ENCODE peak calls at places on chromosomes 13 and 19, in eight cellular contexts. Y, L, X, F, K, E, A and J are unnamed samples.
A peak's percentile ranks its signal among the peaks of the same experiment; 100 is the strongest.

GRCh38 chr13:50208826-50209335 is 193.6 kb downstream of the KCNRG start:
- DNase-seq in Y (peak; percentile 98), L (peak; percentile 84), X (peak; percentile 77), F (no peak), K (no peak), E (no peak), A (peak; percentile 93), J (peak; percentile 100)

GRCh38 chr13:46489586-46490023 is 63.4 kb upstream of the LRCH1 start:
- DNase-seq in Y (peak; percentile 67), L (no peak), X (no peak), F (no peak), K (no peak), E (no peak), A (no peak), J (no peak)

GRCh38 chr19:4911314-4911713 is 2.0 kb downstream of the UHRF1 start:
- DNase-seq in Y (peak; percentile 14), L (no peak), X (no peak), F (no peak), K (peak; percentile 6), E (no peak), A (no peak), J (no peak)

GRCh38 chr19:13838943-13839192 is 38.1 kb upstream of the NANOS3 start:
- DNase-seq in Y (no peak), L (peak; percentile 86), X (peak; percentile 97), F (no peak), K (no peak), E (peak; percentile 61), A (no peak), J (peak; percentile 96)

GRCh38 chr13:100234006-100234405 is 145.1 kb downstream of the PCCA start:
- DNase-seq in Y (no peak), L (no peak), X (no peak), F (no peak), K (no peak), E (no peak), A (no peak), J (peak; percentile 69)

GRCh38 chr19:34990578-34991192 is 9.4 kb upstream of the GRAMD1A start:
- DNase-seq in Y (no peak), L (no peak), X (peak; percentile 43), F (no peak), K (no peak), E (no peak), A (no peak), J (no peak)

GRCh38 chr19:41449079-41449864 is 6.3 kb downstream of the ERICH4 start:
- DNase-seq in Y (peak; percentile 60), L (peak; percentile 92), X (peak; percentile 88), F (peak; percentile 71), K (peak; percentile 55), E (peak; percentile 72), A (peak; percentile 68), J (peak; percentile 72)

GRCh38 chr13:80524447-80525215 is 183.7 kb upstream of the SPRY2 start:
- DNase-seq in Y (peak; percentile 53), L (peak; percentile 16), X (no peak), F (no peak), K (no peak), E (no peak), A (no peak), J (no peak)

GRCh38 chr13:33678084-33678483 is 139.9 kb upstream of the RFC3 start:
- DNase-seq in Y (no peak), L (peak; percentile 26), X (no peak), F (no peak), K (no peak), E (no peak), A (no peak), J (no peak)

GRCh38 chr19:32977269-32977668 is 5.2 kb downstream of the FAAP24 start:
- DNase-seq in Y (no peak), L (no peak), X (no peak), F (no peak), K (no peak), E (no peak), A (peak; percentile 66), J (peak; percentile 43)

GRCh38 chr19:8615813-8616596 is 5.5 kb upstream of the ADAMTS10 start:
- DNase-seq in Y (peak; percentile 73), L (peak; percentile 72), X (no peak), F (peak; percentile 29), K (peak; percentile 54), E (peak; percentile 25), A (peak; percentile 81), J (peak; percentile 90)

GRCh38 chr19:10430505-10431253 is 10.3 kb downstream of the PDE4A start:
- DNase-seq in Y (no peak), L (peak; percentile 90), X (peak; percentile 88), F (peak; percentile 63), K (no peak), E (no peak), A (no peak), J (peak; percentile 57)

GRCh38 chr19:34431681-34432402 is 3.7 kb downstream of the UBA2 start:
- DNase-seq in Y (peak; percentile 24), L (no peak), X (no peak), F (no peak), K (no peak), E (no peak), A (no peak), J (no peak)

GRCh38 chr19:29442910-29443309 is 82.9 kb upstream of the VSTM2B start:
- DNase-seq in Y (no peak), L (no peak), X (no peak), F (no peak), K (no peak), E (no peak), A (no peak), J (no peak)

GRCh38 chr13:23579886-23580706 is 9.9 kb downstream of the TNFRSF19 start:
- DNase-seq in Y (no peak), L (no peak), X (no peak), F (no peak), K (no peak), E (no peak), A (no peak), J (no peak)

GRCh38 chr19:47719047-47719885 is 6.0 kb downstream of the EHD2 start:
- DNase-seq in Y (peak; percentile 85), L (no peak), X (peak; percentile 94), F (peak; percentile 65), K (no peak), E (peak; percentile 97), A (no peak), J (peak; percentile 22)

GRCh38 chr19:8204961-8205360 is 4.2 kb upstream of the CERS4 start:
- DNase-seq in Y (no peak), L (no peak), X (no peak), F (peak; percentile 90), K (no peak), E (no peak), A (no peak), J (no peak)

GRCh38 chr13:29537736-29538624 is 57.5 kb downstream of the SLC7A1 start:
- DNase-seq in Y (no peak), L (no peak), X (no peak), F (no peak), K (no peak), E (no peak), A (no peak), J (no peak)

GRCh38 chr19:56919308-56919995 is 78.9 kb upstream of the PEG3 start:
- DNase-seq in Y (no peak), L (no peak), X (no peak), F (no peak), K (no peak), E (peak; percentile 76), A (no peak), J (no peak)

GRCh38 chr19:32662186-32662585 is 12.8 kb downstream of the ANKRD27 start:
- DNase-seq in Y (peak; percentile 50), L (no peak), X (no peak), F (no peak), K (no peak), E (no peak), A (peak; percentile 56), J (peak; percentile 62)

GRCh38 chr19:15453091-15453498 is 3.3 kb upstream of the WIZ start:
- DNase-seq in Y (no peak), L (no peak), X (peak; percentile 80), F (peak; percentile 41), K (no peak), E (no peak), A (no peak), J (no peak)
- H3K4me3 ChIP-seq in Y (peak overlapping the region; percentile 49), L (peak overlapping the region; percentile 25), X (peak overlapping the region; percentile 64), F (no peak overlapping the region), K (no peak overlapping the region), E (peak overlapping the region; percentile 32), A (no peak overlapping the region), J (no peak overlapping the region)

GRCh38 chr13:98571955-98572662 is 4.8 kb downstream of the STK24 start:
- DNase-seq in Y (no peak), L (no peak), X (no peak), F (no peak), K (no peak), E (no peak), A (no peak), J (no peak)
- H3K4me3 ChIP-seq in Y (no peak overlapping the region), L (no peak overlapping the region), X (peak overlapping the region; percentile 15), F (no peak overlapping the region), K (peak overlapping the region; percentile 63), E (no peak overlapping the region), A (no peak overlapping the region), J (no peak overlapping the region)

GRCh38 chr19:58562126-58563033 is 4.0 kb upstream of the UBE2M start:
- DNase-seq in Y (no peak), L (no peak), X (peak; percentile 85), F (peak; percentile 45), K (peak; percentile 35), E (peak; percentile 58), A (no peak), J (no peak)
- H3K4me3 ChIP-seq in Y (peak overlapping the region; percentile 26), L (no peak overlapping the region), X (peak overlapping the region; percentile 53), F (no peak overlapping the region), K (peak overlapping the region; percentile 69), E (peak overlapping the region; percentile 37), A (peak overlapping the region; percentile 21), J (no peak overlapping the region)

GRCh38 chr19:18418725-18419194 is 438 bp upstream of the SSBP4 start:
- DNase-seq in Y (no peak), L (peak; percentile 32), X (peak; percentile 87), F (peak; percentile 41), K (no peak), E (no peak), A (peak; percentile 51), J (peak; percentile 45)

GRCh38 chr19:18418034-18418724 is 1.0 kb upstream of the SSBP4 start:
- DNase-seq in Y (no peak), L (no peak), X (peak; percentile 89), F (peak; percentile 30), K (no peak), E (peak; percentile 62), A (no peak), J (no peak)

GRCh38 chr19:18417250-18418033 is 1.8 kb upstream of the SSBP4 start:
- DNase-seq in Y (peak; percentile 56), L (peak; percentile 90), X (peak; percentile 96), F (peak; percentile 46), K (no peak), E (peak; percentile 81), A (peak; percentile 88), J (peak; percentile 92)

GRCh38 chr19:18415177-18415867 is 3.9 kb upstream of the SSBP4 start:
- DNase-seq in Y (peak; percentile 76), L (peak; percentile 70), X (peak; percentile 95), F (no peak), K (no peak), E (peak; percentile 90), A (peak; percentile 92), J (peak; percentile 94)

DNA sequence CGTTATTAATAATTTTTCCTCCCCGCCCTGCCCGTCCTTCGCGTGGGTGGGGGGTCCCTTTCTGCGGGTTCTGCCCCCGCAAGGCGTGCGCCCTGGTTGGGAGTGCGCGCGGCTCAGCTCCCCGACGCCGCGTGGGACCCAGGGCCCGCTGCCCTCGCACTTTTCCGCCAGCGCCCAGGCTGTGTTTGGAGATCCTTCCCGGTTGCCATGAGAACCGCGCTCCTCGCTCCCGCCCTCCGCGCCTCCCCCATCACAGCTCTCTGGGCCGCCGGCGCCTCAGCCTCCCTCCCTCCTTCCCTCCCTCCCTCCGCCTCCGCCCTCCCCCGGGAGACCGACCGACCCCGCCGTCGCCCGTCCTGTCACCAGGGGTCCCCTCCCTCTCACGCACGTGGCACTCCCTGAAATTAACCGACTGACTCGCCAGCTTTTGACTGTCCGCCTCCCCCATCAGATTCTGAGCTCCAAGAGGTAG is 2.4 kb upstream of the SSBP4 start:
- DNase-seq in Y (peak; percentile 93), L (peak; percentile 90), X (peak; percentile 98), F (peak; percentile 77), K (no peak), E (peak; percentile 89), A (peak; percentile 92), J (peak; percentile 92)
- H3K4me3 ChIP-seq in Y (peak overlapping the region; percentile 36), L (peak overlapping the region; percentile 60), X (peak overlapping the region; percentile 52), F (no peak overlapping the region), K (peak overlapping the region; percentile 37), E (peak overlapping the region; percentile 42), A (peak overlapping the region; percentile 28), J (peak overlapping the region; percentile 21)